ENCODE peak calls at places on chromosome 11, in ten cellular contexts. T is sigmoid colon, I is stomach, V is GM12878, R is ovary, P is HepG2, F is H1, D is esophagus muscularis mucosa, O is K562, C is SK-N-SH. L is an unnamed sample.

GRCh38 chr11:118565062-118565461 is 669 bp downstream of the IFT46 start:
- DNase-seq in R (no peak), D (peak; percentile 50), T (no peak), P (no peak), O (no peak), C (no peak), V (no peak), I (no peak), F (no peak), L (no peak)

GRCh38 chr11:129249351-129249750 is 57.2 kb upstream of the ARHGAP32 start:
- DNase-seq in C (no peak), O (no peak), T (no peak), P (no peak), I (no peak), R (no peak), D (no peak), F (no peak), V (no peak), L (no peak)

GRCh38 chr11:70778828-70779365 is 380.6 kb downstream of the CTTN start:
- DNase-seq in C (peak; percentile 74), P (no peak), V (no peak), T (no peak), I (no peak), O (no peak), F (no peak), R (no peak), D (no peak), L (no peak)

GRCh38 chr11:127943763-127944162 is 643.6 kb downstream of the ETS1 start:
- DNase-seq in I (no peak), F (no peak), T (no peak), O (no peak), V (no peak), R (no peak), D (no peak), P (no peak), C (no peak), L (no peak)

GRCh38 chr11:119025099-119025473 is 5.6 kb downstream of the SLC37A4 start:
- DNase-seq in O (no peak), F (no peak), D (no peak), C (no peak), R (no peak), P (no peak), T (peak; percentile 53), V (no peak), I (no peak), L (no peak)

GRCh38 chr11:29040489-29040888 is 932.3 kb downstream of the METTL15 start:
- DNase-seq in C (no peak), O (no peak), P (no peak), T (no peak), F (no peak), D (no peak), I (no peak), R (no peak), V (no peak), L (no peak)

GRCh38 chr11:116829525-116830183 is at the start of gene APOC3:
- DNase-seq in I (no peak), P (peak; percentile 85), R (no peak), D (no peak), F (no peak), O (no peak), V (no peak), C (peak; percentile 73), T (peak; percentile 60), L (no peak)

GRCh38 chr11:96061730-96062524 is 138.0 kb upstream of the MTMR2 start:
- DNase-seq in O (no peak), R (no peak), F (no peak), C (no peak), D (no peak), T (no peak), V (no peak), P (peak; percentile 56), I (no peak), L (no peak)

GRCh38 chr11:44812971-44813370 is 86.2 kb downstream of the TSPAN18 start:
- DNase-seq in V (no peak), O (no peak), C (no peak), P (no peak), I (no peak), D (no peak), R (no peak), F (no peak), T (no peak), L (no peak)

GRCh38 chr11:60944504-60945294 is 7.3 kb downstream of the SLC15A3 start:
- DNase-seq in F (no peak), T (no peak), O (peak; percentile 42), V (no peak), R (no peak), P (no peak), C (no peak), I (no peak), D (no peak), L (no peak)

GRCh38 chr11:96111308-96111707 is 187.4 kb upstream of the MTMR2 start:
- DNase-seq in O (peak; percentile 16), V (no peak), C (no peak), T (no peak), R (no peak), I (no peak), F (no peak), P (no peak), D (no peak), L (no peak)

GRCh38 chr11:134244593-134244992 is 8.6 kb downstream of the THYN1 start:
- DNase-seq in O (no peak), D (no peak), P (peak; percentile 35), I (no peak), T (no peak), F (no peak), V (no peak), C (peak; percentile 59), R (no peak), L (no peak)

GRCh38 chr11:134242376-134242775 is 10.8 kb downstream of the THYN1 start:
- DNase-seq in T (no peak), F (no peak), R (no peak), O (no peak), D (no peak), V (no peak), I (no peak), C (no peak), P (no peak), L (no peak)

GRCh38 chr11:134245434-134245833 is 7.7 kb downstream of the THYN1 start:
- DNase-seq in D (no peak), C (no peak), P (no peak), F (no peak), T (no peak), V (no peak), I (no peak), R (no peak), O (no peak), L (no peak)

GRCh38 chr11:134246100-134246499 is 7.1 kb downstream of the THYN1 start:
- DNase-seq in F (no peak), T (no peak), P (no peak), I (no peak), D (no peak), C (no peak), R (no peak), O (no peak), V (no peak), L (no peak)

GRCh38 chr11:134243913-134244312 is 9.2 kb downstream of the THYN1 start:
- DNase-seq in R (no peak), O (no peak), V (no peak), I (no peak), F (no peak), D (no peak), C (no peak), P (no peak), T (no peak), L (no peak)
- H3K36me3 ChIP-seq in R (no peaks in the 10 kb centered on the region), O (peaks cover 97% of the 10 kb centered on the region), V (peaks cover 14% of the 10 kb centered on the region), I (peaks cover 100% of the 10 kb centered on the region), F (peaks cover 15% of the 10 kb centered on the region), D (peaks cover 100% of the 10 kb centered on the region), C (peaks cover 93% of the 10 kb centered on the region), P (peaks cover 43% of the 10 kb centered on the region), T (peaks cover 59% of the 10 kb centered on the region), L (peaks cover 96% of the 10 kb centered on the region)

GRCh38 chr11:120335596-120335927 is 651 bp upstream of the ARHGEF12 start:
- DNase-seq in O (no peak), C (no peak), R (no peak), V (no peak), F (no peak), P (no peak), T (no peak), I (peak; percentile 47), D (no peak), L (no peak)

GRCh38 chr11:120337133-120337895 is 1.1 kb downstream of the ARHGEF12 start:
- DNase-seq in P (peak; percentile 62), O (no peak), F (no peak), V (no peak), I (no peak), D (no peak), R (peak; percentile 62), T (peak; percentile 68), C (peak; percentile 25), L (no peak)

GRCh38 chr11:120335928-120336640 is at the start of gene ARHGEF12:
- DNase-seq in V (peak; percentile 33), D (peak; percentile 97), C (peak; percentile 98), T (peak; percentile 98), O (peak; percentile 97), P (peak; percentile 88), I (peak; percentile 96), R (peak; percentile 98), F (peak; percentile 82), L (peak; percentile 90)

GRCh38 chr11:120337896-120338840 is 2.0 kb downstream of the ARHGEF12 start:
- DNase-seq in I (no peak), P (peak; percentile 27), C (no peak), R (no peak), V (no peak), D (no peak), T (no peak), O (peak; percentile 56), F (no peak), L (no peak)

DNA sequence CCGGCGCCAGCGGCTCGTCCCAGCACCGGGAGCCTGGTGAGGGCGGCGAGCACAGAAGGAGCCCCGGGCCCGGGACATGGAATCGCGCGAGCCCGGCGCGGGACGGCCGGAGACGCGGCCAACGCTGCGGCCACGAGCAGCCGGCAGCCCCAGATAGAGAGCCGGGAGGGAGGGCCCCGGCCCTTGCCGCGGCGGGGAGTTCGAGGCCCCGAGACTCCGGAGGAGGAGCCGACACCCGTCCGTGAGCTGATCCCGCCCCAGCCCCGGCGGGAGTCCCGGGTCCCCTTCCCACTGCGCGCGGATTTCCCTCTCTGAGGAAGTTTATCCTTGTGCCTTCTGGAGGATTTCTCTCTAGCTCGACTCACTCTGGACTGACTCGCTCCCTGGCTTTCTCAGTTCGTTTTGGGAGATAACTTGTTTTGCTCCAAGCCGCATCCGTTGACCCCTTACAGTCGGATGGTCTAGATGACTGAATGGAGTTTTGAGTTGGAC is 474 bp downstream of the ARHGEF12 start:
- DNase-seq in F (no peak), D (no peak), I (no peak), C (no peak), O (peak; percentile 63), V (no peak), R (no peak), P (no peak), T (peak; percentile 77), L (no peak)
- TF ChIP-seq EP300 in F (no peak), D (no peak), I (no peak), C (no peak), O (no peak), V (no peak), R (no peak), P (no peak), T (no peak), L (no peak)

GRCh38 chr11:112002491-112003216 is 22.6 kb upstream of the DLAT start:
- DNase-seq in C (no peak), D (no peak), F (no peak), O (no peak), I (no peak), T (no peak), P (no peak), R (no peak), V (no peak), L (no peak)
- H3K36me3 ChIP-seq in C (peaks cover 6% of the 10 kb centered on the region), D (peaks cover 6% of the 10 kb centered on the region), F (no peaks in the 10 kb centered on the region), O (peaks cover 3% of the 10 kb centered on the region), I (peaks cover 69% of the 10 kb centered on the region), T (peaks cover 47% of the 10 kb centered on the region), P (peaks cover 16% of the 10 kb centered on the region), R (no peaks in the 10 kb centered on the region), V (no peaks in the 10 kb centered on the region), L (peaks cover 2% of the 10 kb centered on the region)

GRCh38 chr11:17951685-17952388 is 61.0 kb downstream of the SERGEF start:
- DNase-seq in I (no peak), O (no peak), D (no peak), V (no peak), F (no peak), P (no peak), R (no peak), C (no peak), T (no peak), L (no peak)
- TF ChIP-seq EP300 in I (no peak), O (no peak), D (no peak), V (no peak), F (no peak), P (no peak), R (no peak), C (no peak), T (no peak), L (no peak)